ENCODE peak calls at places on chromosomes 2 and 18, in four cellular contexts. G, Y, X and V are unnamed samples.

GRCh38 chr2:211086049-211086448 is 529.6 kb downstream of the CPS1 start:
- DNase-seq in G (no peak), Y (no peak), X (no peak), V (no peak)

GRCh38 chr2:145744541-145745386 is 1224.8 kb upstream of the ZEB2 start:
- DNase-seq in Y (no peak), X (no peak), G (no peak), V (no peak)

GRCh38 chr2:69948032-69948962 is 13.1 kb downstream of the ASPRV1 start:
- DNase-seq in X (no peak), Y (no peak), G (no peak), V (no peak)

GRCh38 chr18:57205641-57206040 is 58.8 kb downstream of the BOD1L2 start:
- DNase-seq in G (no peak), Y (no peak), X (no peak), V (no peak)

GRCh38 chr2:11921030-11921583 is 174.7 kb downstream of the LPIN1 start:
- DNase-seq in G (no peak), Y (no peak), X (no peak), V (no peak)

GRCh38 chr2:237512774-237513466 is 25.9 kb downstream of the MLPH start:
- DNase-seq in X (peak), G (peak), Y (peak), V (peak)

GRCh38 chr18:25230658-25231326 is 121.2 kb downstream of the ZNF521 start:
- DNase-seq in Y (peak), G (peak), X (no peak), V (no peak)

GRCh38 chr2:97723156-97724072 is 10.0 kb downstream of the ZAP70 start:
- DNase-seq in Y (no peak), G (no peak), X (no peak), V (no peak)

GRCh38 chr2:184597571-184597980 is 753 bp upstream of the ZNF804A start:
- DNase-seq in Y (no peak), G (no peak), X (no peak), V (no peak)

GRCh38 chr2:56055405-56055804 is 128.4 kb upstream of the CCDC85A start:
- DNase-seq in G (no peak), X (no peak), Y (no peak), V (no peak)

GRCh38 chr18:32920796-32921787 is 148.3 kb upstream of the KLHL14 start:
- DNase-seq in X (no peak), Y (no peak), G (no peak), V (no peak)
- TF ChIP-seq POLR2AphosphoS5 in X (no peak), Y (no peak), G (no peak), V (no peak)

GRCh38 chr18:48918156-48918555 is 32.6 kb downstream of the SMAD7 start:
- DNase-seq in Y (peak), X (no peak), G (no peak), V (no peak)
- TF ChIP-seq POLR2AphosphoS5 in Y (no peak), X (no peak), G (no peak), V (no peak)

GRCh38 chr2:22076512-22076911 is 952.7 kb downstream of the TDRD15 start:
- DNase-seq in G (no peak), Y (no peak), X (no peak), V (no peak)

GRCh38 chr2:22079583-22079982 is 955.8 kb downstream of the TDRD15 start:
- DNase-seq in Y (no peak), G (no peak), X (no peak), V (no peak)

GRCh38 chr2:22078701-22079100 is 954.9 kb downstream of the TDRD15 start:
- DNase-seq in X (no peak), G (no peak), Y (no peak), V (no peak)
- TF ChIP-seq POLR2AphosphoS5 in X (no peak), G (no peak), Y (no peak), V (no peak)

DNA sequence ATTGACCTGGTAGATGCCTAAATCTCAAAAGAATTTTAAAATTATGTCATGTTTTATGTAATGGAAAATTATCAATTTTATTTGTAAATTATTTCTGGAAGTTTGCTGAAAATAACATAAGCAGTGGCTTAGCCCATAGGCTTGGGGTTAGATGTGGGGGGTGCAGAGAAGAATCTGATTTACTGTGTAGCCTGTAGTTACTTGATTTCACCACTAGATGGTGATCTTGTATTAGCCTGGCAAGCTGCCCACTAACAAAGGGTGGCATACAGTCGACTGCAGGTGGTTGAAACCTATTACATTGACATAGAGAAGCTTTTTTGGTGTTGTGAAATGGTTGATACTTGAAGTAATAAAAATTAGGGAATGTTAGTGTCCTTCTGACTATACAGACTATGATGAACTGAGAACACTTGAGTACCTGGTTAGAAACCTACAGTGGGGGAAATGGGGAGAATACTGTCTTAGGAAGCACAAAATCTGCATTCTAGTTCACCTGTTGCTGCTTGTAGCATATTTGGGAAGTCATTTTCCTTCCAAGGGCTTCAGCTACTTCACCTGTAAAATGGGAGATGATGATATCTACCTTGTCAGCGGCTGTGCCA is 191.0 kb upstream of the LHCGR start:
- DNase-seq in X (peak), G (peak), Y (peak), V (peak)
- TF ChIP-seq POLR2AphosphoS5 in X (no peak), G (peak), Y (peak), V (no peak)

GRCh38 chr2:224099846-224100643 is 61.0 kb upstream of the SERPINE2 start:
- DNase-seq in G (no peak), X (no peak), Y (no peak), V (no peak)

GRCh38 chr2:224103603-224104002 is 64.5 kb upstream of the SERPINE2 start:
- DNase-seq in G (no peak), Y (no peak), X (no peak), V (no peak)

GRCh38 chr2:224098473-224098872 is 59.4 kb upstream of the SERPINE2 start:
- DNase-seq in G (no peak), X (no peak), Y (no peak), V (no peak)

GRCh38 chr2:224104668-224105386 is 65.7 kb upstream of the SERPINE2 start:
- DNase-seq in Y (no peak), G (no peak), X (no peak), V (no peak)

DNA sequence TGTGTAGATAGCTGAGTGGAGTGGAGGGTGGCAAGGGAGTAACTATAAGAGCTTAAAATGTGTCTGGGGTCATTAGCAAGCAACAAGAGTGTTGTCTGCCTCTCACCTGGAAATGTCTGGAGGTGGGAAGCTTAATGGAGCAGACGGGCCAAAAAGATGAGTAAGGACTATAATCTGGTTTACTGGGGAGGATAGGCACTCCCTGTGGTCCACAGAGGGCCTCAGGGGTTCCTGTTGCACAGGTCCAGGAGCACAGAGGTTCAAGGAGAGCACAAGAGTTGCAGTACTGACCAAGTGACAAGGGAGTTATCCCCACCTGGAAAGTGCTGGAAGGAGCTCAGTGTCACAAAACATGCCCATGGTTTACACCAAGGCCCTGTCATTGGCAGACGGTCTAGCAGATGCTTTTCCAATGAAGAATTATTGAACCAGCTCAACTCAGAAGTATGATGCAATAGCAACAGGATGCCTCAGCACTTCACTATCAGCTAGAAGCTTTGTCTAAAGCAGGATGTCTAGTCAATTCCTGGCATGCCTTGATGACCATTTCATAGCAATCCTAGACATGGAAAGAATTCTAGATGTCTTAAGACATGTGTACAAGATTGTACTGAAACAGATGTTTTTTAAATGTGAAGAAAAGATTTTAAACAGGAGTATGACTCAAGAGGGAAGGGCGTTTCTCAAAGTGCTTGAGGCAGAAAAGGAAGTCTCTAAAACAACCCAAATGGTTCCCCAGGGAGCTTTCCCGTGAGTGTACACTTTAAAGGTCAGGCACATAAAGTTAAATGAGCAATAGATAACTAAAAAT is 62.9 kb upstream of the SERPINE2 start:
- DNase-seq in Y (no peak), G (no peak), X (no peak), V (no peak)
- TF ChIP-seq POLR2AphosphoS5 in Y (no peak), G (no peak), X (no peak), V (no peak)

DNA sequence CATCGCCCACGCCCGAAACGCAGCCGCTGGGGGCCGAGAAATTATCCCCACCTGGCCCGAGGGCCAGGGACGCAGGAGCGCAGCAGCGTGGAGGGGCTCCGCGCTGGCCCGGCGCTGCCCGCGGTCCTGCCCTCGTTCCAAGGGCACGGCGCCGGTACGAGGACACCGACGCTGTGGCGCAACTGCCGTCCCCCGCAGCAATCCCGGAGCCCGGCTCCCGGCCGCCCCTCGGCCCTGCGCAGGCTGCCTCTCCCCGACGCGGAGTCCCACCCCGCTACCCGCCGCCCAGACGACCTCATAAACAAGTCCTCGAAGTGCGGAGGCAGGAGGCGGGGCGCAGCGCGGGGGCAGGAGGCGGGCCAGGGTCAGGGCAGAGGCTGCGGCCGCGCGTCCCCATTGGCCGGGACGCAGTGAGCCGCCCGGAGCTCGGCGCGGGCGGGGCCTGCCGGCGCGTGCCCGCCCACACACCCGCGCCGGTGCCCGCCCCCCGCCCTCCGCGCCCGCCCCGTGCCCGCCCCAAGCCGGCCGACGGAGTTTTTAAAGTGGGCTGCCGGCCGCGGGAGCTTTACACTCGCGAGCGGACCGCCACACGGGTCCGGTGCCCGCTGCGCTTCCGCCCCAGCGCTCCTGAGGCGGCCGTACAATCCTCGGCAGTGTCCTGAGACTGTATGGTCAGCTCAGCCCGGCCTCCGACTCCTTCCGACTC is at the start of gene EPAS1:
- DNase-seq in X (peak), G (peak), Y (peak), V (peak)
- TF ChIP-seq POLR2AphosphoS5 in X (no peak), G (peak), Y (peak), V (no peak)

GRCh38 chr2:136246086-136246669 is 128.2 kb upstream of the CXCR4 start:
- DNase-seq in G (no peak), Y (no peak), X (no peak), V (peak)
- TF ChIP-seq POLR2AphosphoS5 in G (no peak), Y (no peak), X (no peak), V (no peak)

GRCh38 chr2:201258666-201258999 is 1.7 kb upstream of the CASP8 start:
- DNase-seq in G (no peak), X (no peak), Y (no peak), V (no peak)

GRCh38 chr2:201259216-201259615 is 1.1 kb upstream of the CASP8 start:
- DNase-seq in G (no peak), X (no peak), Y (no peak), V (no peak)

GRCh38 chr2:201261911-201262310 is 1.6 kb downstream of the CASP8 start:
- DNase-seq in Y (no peak), G (no peak), X (no peak), V (no peak)

GRCh38 chr2:201261471-201261870 is 1.1 kb downstream of the CASP8 start:
- DNase-seq in X (no peak), Y (no peak), G (no peak), V (no peak)

DNA sequence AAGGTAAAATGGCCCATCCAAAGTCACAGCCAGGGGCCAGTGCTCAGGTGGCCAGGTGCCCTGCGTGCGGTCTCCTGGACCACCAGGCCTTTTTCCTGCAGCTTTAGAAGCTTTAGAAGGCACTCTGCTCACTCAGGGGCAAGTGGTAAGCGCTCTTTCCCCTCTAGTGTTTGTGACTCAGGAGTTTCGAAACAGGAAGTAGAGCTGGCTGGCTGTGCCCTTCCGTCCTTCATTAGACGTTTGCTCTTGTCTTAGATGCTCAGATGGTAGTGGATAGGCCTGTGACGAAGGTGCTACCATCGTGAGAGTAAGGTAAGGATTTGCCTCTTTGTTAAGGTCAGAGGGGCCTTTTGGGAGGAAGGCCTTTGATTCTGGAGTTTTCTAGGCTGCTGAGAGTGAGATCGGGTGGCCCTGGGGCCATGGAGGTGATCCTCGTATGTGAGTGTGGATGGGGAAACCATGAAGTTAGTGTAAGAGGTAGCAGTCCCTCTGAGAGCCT is at the start of gene CASP8:
- DNase-seq in X (no peak), Y (no peak), G (no peak), V (no peak)
- TF ChIP-seq POLR2AphosphoS5 in X (peak), Y (peak), G (no peak), V (peak)

GRCh38 chr18:79379931-79380815 is 15.6 kb upstream of the NFATC1 start:
- DNase-seq in Y (peak), G (no peak), X (no peak), V (no peak)

GRCh38 chr18:79380816-79381806 is 14.6 kb upstream of the NFATC1 start:
- DNase-seq in Y (peak), G (peak), X (peak), V (no peak)

GRCh38 chr18:79377187-79377891 is 18.4 kb upstream of the NFATC1 start:
- DNase-seq in G (no peak), X (no peak), Y (peak), V (no peak)

GRCh38 chr18:79379251-79379905 is 16.4 kb upstream of the NFATC1 start:
- DNase-seq in Y (peak), X (no peak), G (no peak), V (no peak)

DNA sequence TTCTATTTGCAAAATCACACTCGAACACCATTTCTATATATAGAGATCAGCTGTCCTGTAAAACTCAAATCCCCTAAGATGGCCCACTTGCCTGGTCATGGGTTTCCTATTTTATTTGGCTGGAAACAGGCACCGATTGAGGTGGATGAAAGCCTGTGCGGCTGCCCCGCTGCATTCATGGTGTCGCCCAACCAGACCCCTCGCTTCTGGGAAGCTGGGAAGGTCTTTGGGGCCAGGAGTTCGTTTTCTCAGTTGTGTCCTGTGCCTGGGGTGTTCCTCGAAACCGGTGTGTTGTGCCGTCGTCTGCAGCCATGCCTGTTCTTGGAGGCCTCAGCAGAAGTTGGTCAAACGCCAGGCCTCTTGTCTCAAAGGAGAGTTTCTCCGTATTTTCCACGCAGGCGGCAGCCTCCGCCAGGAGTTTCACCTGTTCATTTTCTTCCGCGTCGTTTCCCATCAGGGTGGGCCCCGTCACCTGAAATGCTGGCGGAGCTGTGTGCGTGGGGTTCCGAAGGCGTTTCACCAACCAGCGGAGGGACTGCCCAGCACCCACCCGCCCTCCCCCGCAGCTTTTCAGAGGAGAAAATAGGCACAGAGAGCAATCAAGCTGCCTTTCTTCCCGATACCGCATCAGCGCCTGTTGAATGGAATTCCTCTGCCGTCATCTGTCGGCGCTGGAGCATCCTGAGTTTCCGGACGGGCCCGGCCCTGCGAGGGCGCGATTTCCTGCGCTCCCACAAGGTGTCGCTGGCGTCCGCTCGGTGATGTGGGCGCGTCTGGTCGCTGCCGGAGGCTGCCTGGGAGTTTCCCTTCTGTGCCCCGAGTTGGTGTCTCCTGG is 17.1 kb upstream of the NFATC1 start:
- DNase-seq in X (peak), G (peak), Y (peak), V (peak)
- TF ChIP-seq POLR2AphosphoS5 in X (no peak), G (peak), Y (peak), V (no peak)

GRCh38 chr2:131050896-131051295 is 42.4 kb downstream of the FAM168B start:
- DNase-seq in X (no peak), Y (no peak), G (no peak), V (no peak)

GRCh38 chr2:131056204-131056975 is 36.9 kb downstream of the FAM168B start:
- DNase-seq in X (no peak), G (no peak), Y (no peak), V (no peak)

GRCh38 chr2:131052741-131053263 is 40.5 kb downstream of the FAM168B start:
- DNase-seq in G (no peak), X (no peak), Y (no peak), V (no peak)

GRCh38 chr2:131055169-131056065 is 37.8 kb downstream of the FAM168B start:
- DNase-seq in X (no peak), G (no peak), Y (no peak), V (no peak)

DNA sequence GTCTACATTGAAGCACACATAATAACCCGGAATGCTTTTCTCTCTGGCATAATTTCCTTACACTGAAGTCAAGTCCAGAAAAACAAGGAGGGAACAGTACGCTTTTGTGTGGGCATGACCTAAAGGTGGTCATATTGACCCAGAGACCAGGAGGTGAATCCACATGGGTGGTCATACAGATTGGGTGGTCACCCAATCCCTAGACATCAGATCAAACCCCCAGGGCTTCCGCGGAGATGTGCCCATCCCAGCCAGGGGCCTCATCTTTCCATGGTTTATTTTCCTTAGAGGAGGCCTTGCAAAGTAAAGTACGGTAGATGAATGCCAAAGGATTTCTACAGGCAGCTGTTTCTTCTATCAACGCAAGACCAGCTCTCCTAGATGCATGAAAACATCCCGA is 38.8 kb downstream of the FAM168B start:
- DNase-seq in X (no peak), Y (no peak), G (no peak), V (no peak)
- TF ChIP-seq POLR2AphosphoS5 in X (no peak), Y (no peak), G (no peak), V (no peak)